ENCODE peak calls at places on chromosomes 4 and X, in five cellular contexts. L is fibroblast of mammary gland, Q is RPMI7951, G is right lobe of liver, T is GM12878. J is an unnamed sample.

GRCh38 chrX:132433001-132433400 is 55.8 kb downstream of the MBNL3 start:
- DNase-seq in T (no peak), Q (no peak), L (no peak), G (no peak), J (no peak)

GRCh38 chrX:97616883-97617510 is 733.3 kb downstream of the RPA4 start:
- DNase-seq in T (peak; percentile 26), G (no peak), Q (peak; percentile 67), L (peak; percentile 73), J (no peak)

GRCh38 chr4:71558248-71558647 is 219.4 kb downstream of the SLC4A4 start:
- DNase-seq in L (no peak), G (no peak), Q (no peak), T (no peak), J (no peak)

GRCh38 chr4:3853388-3854035 is 87.3 kb downstream of the ADRA2C start:
- DNase-seq in Q (no peak), L (no peak), G (peak; percentile 29), T (no peak), J (no peak)

GRCh38 chrX:45714864-45715263 is 514.2 kb upstream of the DIPK2B start:
- DNase-seq in L (peak; percentile 77), Q (peak; percentile 92), G (no peak), T (peak; percentile 7), J (no peak)

GRCh38 chr4:60656171-60656570 is 544.0 kb upstream of the ADGRL3 start:
- DNase-seq in Q (no peak), L (no peak), T (no peak), G (no peak), J (no peak)

GRCh38 chr4:112896326-112896892 is 153.0 kb upstream of the ANK2 start:
- DNase-seq in Q (no peak), L (no peak), T (no peak), G (no peak), J (no peak)

GRCh38 chrX:19549838-19550237 is 34.5 kb upstream of the MAP3K15 start:
- DNase-seq in L (no peak), T (no peak), Q (no peak), G (no peak), J (no peak)

GRCh38 chrX:149870840-149871239 is 10.1 kb upstream of the MAGEA8 start:
- DNase-seq in Q (no peak), T (no peak), G (no peak), L (no peak), J (no peak)

GRCh38 chrX:135489542-135489941 is 30.9 kb upstream of the INTS6L start:
- DNase-seq in G (no peak), T (peak; percentile 59), L (no peak), Q (no peak), J (no peak)

GRCh38 chr4:151442002-151442401 is 33.0 kb downstream of the FHIP1A start:
- DNase-seq in L (no peak), Q (no peak), G (no peak), T (no peak), J (no peak)

GRCh38 chrX:9530848-9531274 is 66.0 kb downstream of the TBL1X start:
- DNase-seq in T (no peak), Q (peak; percentile 91), L (peak; percentile 81), G (peak; percentile 80), J (peak; percentile 36)

GRCh38 chrX:117305168-117305766 is 811.3 kb downstream of the KLHL13 start:
- DNase-seq in Q (no peak), L (no peak), T (no peak), G (no peak), J (no peak)

GRCh38 chr4:113695328-113696169 is 66.0 kb downstream of the CAMK2D start:
- DNase-seq in Q (no peak), G (no peak), T (no peak), L (peak; percentile 22), J (no peak)

GRCh38 chrX:111616786-111617185 is 64.2 kb upstream of the ALG13 start:
- DNase-seq in T (no peak), L (no peak), Q (no peak), G (no peak), J (no peak)

GRCh38 chr4:8730159-8730558 is 137.6 kb downstream of the CPZ start:
- DNase-seq in L (no peak), G (no peak), T (no peak), Q (no peak), J (no peak)

GRCh38 chr4:108543359-108543968 is 76.9 kb upstream of the RPL34 start:
- DNase-seq in L (no peak), T (no peak), G (no peak), Q (no peak), J (no peak)

GRCh38 chr4:141501395-141501794 is 135.0 kb upstream of the IL15 start:
- DNase-seq in G (no peak), T (no peak), Q (no peak), L (peak; percentile 25), J (no peak)

GRCh38 chrX:69919749-69920148 is 130.0 kb downstream of the AWAT2 start:
- DNase-seq in G (no peak), L (no peak), Q (no peak), T (no peak), J (no peak)

GRCh38 chr4:8618961-8619720 is 26.6 kb downstream of the CPZ start:
- DNase-seq in G (peak; percentile 53), T (no peak), L (no peak), Q (no peak), J (no peak)

GRCh38 chrX:67604979-67605703 is 61.3 kb downstream of the AR start:
- DNase-seq in G (no peak), T (no peak), Q (peak; percentile 99), L (peak; percentile 90), J (no peak)

GRCh38 chrX:34300871-34301270 is 168.8 kb upstream of the FAM47A start:
- DNase-seq in Q (peak; percentile 5), T (no peak), G (no peak), L (peak; percentile 58), J (no peak)

GRCh38 chr4:75547647-75548387 is 8.0 kb upstream of the ODAPH start:
- DNase-seq in T (no peak), G (no peak), Q (peak; percentile 45), L (peak; percentile 17), J (no peak)

GRCh38 chr4:41963105-41963504 is 18.5 kb upstream of the DCAF4L1 start:
- DNase-seq in Q (peak; percentile 19), T (no peak), G (no peak), L (peak; percentile 30), J (no peak)

GRCh38 chr4:88063634-88064296 is 56.3 kb downstream of the PKD2 start:
- DNase-seq in L (no peak), G (no peak), Q (no peak), T (no peak), J (no peak)